ENCODE peak calls at places on chromosomes 12 and 14, in four cellular contexts. One of them, this sample, is unnamed.

GRCh38 chr14:98138666-98139065 is 1133.3 kb downstream of the BCL11B start:
- DNase-seq in GM12878: no peak
- DNase-seq in K562: peak
- DNase-seq in HepG2: no peak
- DNase-seq in this sample: peak

GRCh38 chr14:99468081-99468480 is 12.6 kb downstream of the SETD3 start:
- DNase-seq in GM12878: no peak
- DNase-seq in K562: no peak
- DNase-seq in HepG2: no peak
- DNase-seq in this sample: no peak

GRCh38 chr14:21044106-21044618 is 2.0 kb downstream of the RNASE7 start:
- DNase-seq in GM12878: no peak
- DNase-seq in K562: peak
- DNase-seq in HepG2: peak
- DNase-seq in this sample: no peak

GRCh38 chr12:75970310-75970709 is 61.3 kb downstream of the PHLDA1 start:
- DNase-seq in GM12878: no peak
- DNase-seq in K562: no peak
- DNase-seq in HepG2: no peak
- DNase-seq in this sample: no peak

GRCh38 chr12:121797937-121798801 is 4.7 kb upstream of the RHOF start:
- DNase-seq in GM12878: no peak
- DNase-seq in K562: peak
- DNase-seq in HepG2: no peak
- DNase-seq in this sample: no peak

GRCh38 chr14:51978566-51979398 is 10.6 kb upstream of the RTRAF start:
- DNase-seq in GM12878: peak
- DNase-seq in K562: peak
- DNase-seq in HepG2: peak
- DNase-seq in this sample: peak

GRCh38 chr12:1872448-1872847 is 46.0 kb downstream of the CACNA2D4 start:
- DNase-seq in GM12878: no peak
- DNase-seq in K562: no peak
- DNase-seq in HepG2: no peak
- DNase-seq in this sample: no peak

GRCh38 chr12:124217508-124217981 is 77.3 kb upstream of the RFLNA start:
- DNase-seq in GM12878: no peak
- DNase-seq in K562: no peak
- DNase-seq in HepG2: no peak
- DNase-seq in this sample: no peak

GRCh38 chr12:110012137-110012536 is 12.9 kb downstream of the ANKRD13A start:
- DNase-seq in GM12878: no peak
- DNase-seq in K562: no peak
- DNase-seq in HepG2: peak
- DNase-seq in this sample: no peak

GRCh38 chr12:92624236-92624635 is 78.6 kb upstream of the PLEKHG7 start:
- DNase-seq in GM12878: no peak
- DNase-seq in K562: no peak
- DNase-seq in HepG2: no peak
- DNase-seq in this sample: no peak

GRCh38 chr12:127620956-127621355 is 646.0 kb upstream of the TMEM132C start:
- DNase-seq in GM12878: no peak
- DNase-seq in K562: no peak
- DNase-seq in HepG2: no peak
- DNase-seq in this sample: no peak

DNA sequence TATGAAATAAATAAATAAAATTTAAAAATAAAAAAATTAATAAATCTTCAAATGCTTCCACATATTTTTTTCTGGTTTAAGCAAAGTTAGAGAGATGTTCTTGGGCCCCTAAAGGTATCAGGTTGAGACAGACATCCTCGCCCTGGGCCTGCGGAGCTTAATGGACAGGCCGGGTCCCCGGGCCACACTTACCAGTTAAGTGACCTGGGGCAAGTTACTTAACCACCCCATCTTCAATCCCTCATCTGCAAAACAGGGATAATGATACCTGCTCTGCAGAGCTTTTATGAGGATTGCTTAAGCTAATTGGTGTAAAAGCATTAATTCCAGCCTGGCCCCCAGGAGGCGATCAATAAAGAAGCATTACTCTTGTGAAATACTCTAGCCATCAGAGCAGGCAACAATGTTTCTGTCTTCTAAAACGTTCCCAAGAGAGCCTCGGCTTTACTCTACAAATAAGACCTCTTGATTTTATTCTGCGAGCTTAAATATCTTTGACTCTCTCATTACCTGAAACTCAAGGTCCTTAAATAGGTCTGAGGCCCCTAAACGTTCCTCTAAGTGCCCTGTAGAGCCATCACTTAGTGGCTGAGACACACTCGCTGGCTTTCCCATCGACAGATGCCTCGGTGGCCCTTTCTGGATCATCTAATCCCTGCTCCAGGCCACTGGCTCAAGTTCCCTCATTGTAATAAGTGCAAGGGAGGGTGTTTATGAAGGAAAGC is 81.1 kb upstream of the DIO3 start:
- DNase-seq in GM12878: no peak
- DNase-seq in K562: no peak
- DNase-seq in HepG2: no peak
- DNase-seq in this sample: no peak
- TF ChIP-seq POLR2AphosphoS5 in GM12878: no peak
- TF ChIP-seq POLR2AphosphoS5 in K562: no peak
- TF ChIP-seq POLR2AphosphoS5 in HepG2: no peak
- TF ChIP-seq POLR2AphosphoS5 in this sample: no peak

GRCh38 chr12:123050331-123050809 is 69.9 kb downstream of the ARL6IP4 start:
- DNase-seq in GM12878: no peak
- DNase-seq in K562: no peak
- DNase-seq in HepG2: no peak
- DNase-seq in this sample: no peak
- TF ChIP-seq TAF1 in GM12878: no peak
- TF ChIP-seq TAF1 in K562: no peak
- TF ChIP-seq TAF1 in HepG2: no peak
- TF ChIP-seq TAF1 in this sample: no peak

DNA sequence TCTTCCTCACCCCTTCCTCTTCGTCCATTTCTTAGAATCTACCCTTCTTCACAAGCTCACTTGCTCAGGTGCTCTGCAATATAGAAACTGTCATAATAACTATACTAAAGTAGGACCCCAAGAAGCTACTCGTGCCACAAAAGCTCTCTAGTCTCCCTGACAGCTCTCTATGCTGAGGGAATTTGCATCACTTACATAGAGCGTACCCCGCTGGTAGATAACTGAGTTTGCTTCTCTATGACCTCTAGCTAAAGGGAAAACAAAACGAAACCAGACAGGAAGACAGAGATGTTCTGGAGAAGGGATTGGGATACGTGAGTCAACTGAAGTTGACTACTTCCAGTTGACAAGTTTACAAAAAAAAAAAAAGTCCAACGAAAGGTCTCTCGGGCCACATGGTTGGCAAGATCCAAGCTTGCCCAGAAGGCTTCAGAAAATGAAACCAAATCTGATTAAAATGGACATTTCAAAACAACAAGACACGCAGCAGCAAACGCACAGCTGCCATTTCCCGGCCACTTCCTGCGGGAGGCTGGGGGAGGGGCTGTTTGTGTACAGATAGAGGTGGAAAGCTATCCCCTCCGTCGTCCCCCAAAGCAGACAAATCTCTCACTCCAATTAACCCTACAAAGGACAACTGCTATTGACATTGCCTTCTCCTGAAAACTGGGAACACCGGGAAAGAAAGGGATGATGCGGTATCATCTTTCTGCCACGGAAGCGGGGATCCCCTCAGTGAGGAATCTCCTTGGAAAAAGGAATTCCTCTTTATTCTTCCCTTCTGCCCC is 1.3 kb downstream of the BAZ2A start:
- DNase-seq in GM12878: no peak
- DNase-seq in K562: peak
- DNase-seq in HepG2: peak
- DNase-seq in this sample: no peak
- TF ChIP-seq POLR2AphosphoS5 in GM12878: no peak
- TF ChIP-seq POLR2AphosphoS5 in K562: no peak
- TF ChIP-seq POLR2AphosphoS5 in HepG2: no peak
- TF ChIP-seq POLR2AphosphoS5 in this sample: peak

DNA sequence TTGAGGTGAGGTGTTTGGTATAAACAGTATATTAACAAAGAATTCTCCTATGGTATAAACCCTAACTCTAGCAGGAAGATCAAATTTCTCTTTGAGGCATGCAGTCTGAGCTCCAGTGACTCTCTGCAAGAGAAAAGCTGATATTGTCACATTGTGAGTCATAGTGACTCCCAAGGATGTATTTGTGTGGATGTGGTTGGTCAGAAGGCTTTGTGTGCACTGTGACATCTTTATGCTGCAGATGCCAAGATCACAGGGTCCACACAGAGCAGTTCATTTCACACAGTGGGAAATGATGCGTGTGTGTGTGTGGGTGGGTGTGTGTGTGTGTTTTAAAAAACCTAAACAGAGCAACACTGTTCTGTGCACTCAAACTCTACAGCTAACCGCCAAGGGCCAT is 727.8 kb downstream of the DIO2 start:
- DNase-seq in GM12878: no peak
- DNase-seq in K562: no peak
- DNase-seq in HepG2: no peak
- DNase-seq in this sample: no peak
- TF ChIP-seq TAF1 in GM12878: no peak
- TF ChIP-seq TAF1 in K562: no peak
- TF ChIP-seq TAF1 in HepG2: no peak
- TF ChIP-seq TAF1 in this sample: no peak

GRCh38 chr12:5371636-5372035 is 60.3 kb upstream of the NTF3 start:
- DNase-seq in GM12878: no peak
- DNase-seq in K562: no peak
- DNase-seq in HepG2: no peak
- DNase-seq in this sample: no peak
- TF ChIP-seq POLR2AphosphoS5 in GM12878: no peak
- TF ChIP-seq POLR2AphosphoS5 in K562: no peak
- TF ChIP-seq POLR2AphosphoS5 in HepG2: no peak
- TF ChIP-seq POLR2AphosphoS5 in this sample: no peak

This sample was measured in GM12892.